ENCODE peak calls at places on chromosomes 16 and 17, in eight cellular contexts. T is OCI-M1; B is iris pigment epithelial cell; L is mucosa of descending colon; X is pons; Y is stimulated activated CD8-positive, alpha-beta memory T cell treated with anti-CD3 and anti-CD28 coated beads, Interleukin-4, amount 100 ng/mL, for 1 hour; J is tibial nerve; A is Caco-2. N is an unnamed sample.

GRCh38 chr17:16419074-16419928 is 3.9 kb downstream of the TRPV2 start:
- DNase-seq in T (peak; percentile 79), B (peak; percentile 94), L (no peak), X (no peak), Y (no peak), J (no peak), A (no peak), N (peak; percentile 52)

GRCh38 chr16:84042879-84043485 is 387 bp upstream of the SLC38A8 start:
- DNase-seq in T (peak; percentile 66), B (no peak), L (peak; percentile 34), X (no peak), Y (no peak), J (no peak), A (peak; percentile 70), N (no peak)

GRCh38 chr17:62070900-62071299 is 5.8 kb upstream of the MED13 start:
- DNase-seq in T (no peak), B (no peak), L (no peak), X (no peak), Y (no peak), J (no peak), A (no peak), N (no peak)

GRCh38 chr16:79806757-79807156 is 206.2 kb upstream of the MAF start:
- DNase-seq in T (no peak), B (no peak), L (no peak), X (no peak), Y (no peak), J (no peak), A (no peak), N (no peak)

GRCh38 chr16:63943568-63943967 is 1178.3 kb downstream of the CDH11 start:
- DNase-seq in T (no peak), B (no peak), L (no peak), X (no peak), Y (no peak), J (no peak), A (no peak), N (no peak)

GRCh38 chr16:46844771-46845170 is 13.8 kb upstream of the C16orf87 start:
- DNase-seq in T (no peak), B (peak; percentile 86), L (no peak), X (no peak), Y (no peak), J (no peak), A (no peak), N (no peak)

GRCh38 chr17:17067277-17067676 is 25.0 kb downstream of the MPRIP start:
- DNase-seq in T (no peak), B (peak; percentile 64), L (no peak), X (no peak), Y (no peak), J (no peak), A (peak; percentile 76), N (no peak)

GRCh38 chr16:57575468-57576277 is 33.2 kb downstream of the ADGRG5 start:
- DNase-seq in T (no peak), B (no peak), L (no peak), X (no peak), Y (no peak), J (no peak), A (no peak), N (no peak)

GRCh38 chr16:82199209-82199608 is 29.2 kb upstream of the MPHOSPH6 start:
- DNase-seq in T (no peak), B (no peak), L (no peak), X (no peak), Y (no peak), J (no peak), A (no peak), N (no peak)

GRCh38 chr17:5121186-5121841 is 5.5 kb downstream of the USP6 start:
- DNase-seq in T (no peak), B (no peak), L (no peak), X (no peak), Y (no peak), J (no peak), A (no peak), N (no peak)

GRCh38 chr17:42459256-42459982 is 741 bp downstream of the ATP6V0A1 start:
- DNase-seq in T (peak; percentile 77), B (peak; percentile 72), L (peak; percentile 74), X (peak; percentile 82), Y (no peak), J (peak; percentile 64), A (peak; percentile 68), N (peak; percentile 52)

GRCh38 chr17:46030752-46031151 is 31.7 kb downstream of the STH start:
- DNase-seq in T (no peak), B (no peak), L (no peak), X (no peak), Y (no peak), J (no peak), A (no peak), N (no peak)

GRCh38 chr16:86375370-86375769 is 135.0 kb upstream of the FOXF1 start:
- DNase-seq in T (no peak), B (peak; percentile 90), L (no peak), X (no peak), Y (no peak), J (no peak), A (no peak), N (no peak)

GRCh38 chr17:44095647-44096496 is 25.3 kb downstream of the G6PC3 start:
- DNase-seq in T (peak; percentile 91), B (peak; percentile 91), L (peak; percentile 67), X (peak; percentile 69), Y (no peak), J (no peak), A (peak; percentile 67), N (peak; percentile 70)

GRCh38 chr17:81301195-81302144 is 6.4 kb upstream of the SLC38A10 start:
- DNase-seq in T (no peak), B (no peak), L (no peak), X (no peak), Y (no peak), J (no peak), A (no peak), N (no peak)

GRCh38 chr16:11047939-11048500 is 103.7 kb downstream of the CLEC16A start:
- DNase-seq in T (no peak), B (no peak), L (no peak), X (no peak), Y (no peak), J (no peak), A (no peak), N (no peak)

GRCh38 chr17:63703029-63703428 is 3.1 kb upstream of the LIMD2 start:
- DNase-seq in T (no peak), B (no peak), L (no peak), X (no peak), Y (no peak), J (no peak), A (no peak), N (no peak)